ENCODE peak calls at places on chromosomes 11 and 22, in eight cellular contexts. Y, I, N, H, S, A, J and D are unnamed samples.
A peak's percentile ranks its signal among the peaks of the same experiment; 100 is the strongest.

GRCh38 chr22:37428649-37429586 is 1.6 kb upstream of the ELFN2 start:
- DNase-seq in Y (peak; percentile 75), I (no peak), N (peak; percentile 14), H (peak; percentile 46), S (peak; percentile 94), A (no peak), J (no peak), D (peak; percentile 89)

GRCh38 chr11:57294225-57295131 is 30.3 kb downstream of the TNKS1BP1 start:
- DNase-seq in Y (peak; percentile 43), I (no peak), N (no peak), H (no peak), S (peak; percentile 64), A (no peak), J (peak; percentile 40), D (no peak)

GRCh38 chr11:69594481-69594880 is 46.5 kb upstream of the CCND1 start:
- DNase-seq in Y (no peak), I (no peak), N (no peak), H (no peak), S (no peak), A (no peak), J (no peak), D (no peak)

GRCh38 chr11:64459016-64459415 is 100.1 kb downstream of the RPS6KA4 start:
- DNase-seq in Y (no peak), I (no peak), N (no peak), H (no peak), S (peak; percentile 55), A (no peak), J (no peak), D (no peak)

GRCh38 chr22:35352214-35353111 is 28.4 kb upstream of the HMOX1 start:
- DNase-seq in Y (peak; percentile 87), I (peak; percentile 99), N (no peak), H (peak; percentile 2), S (peak; percentile 89), A (peak; percentile 54), J (no peak), D (peak; percentile 89)

GRCh38 chr11:75743711-75744563 is 24.6 kb upstream of the DGAT2 start:
- DNase-seq in Y (no peak), I (no peak), N (no peak), H (no peak), S (no peak), A (no peak), J (no peak), D (peak; percentile 32)

GRCh38 chr11:95767498-95767897 is 22.1 kb downstream of the FAM76B start:
- DNase-seq in Y (no peak), I (no peak), N (no peak), H (peak; percentile 65), S (no peak), A (no peak), J (no peak), D (no peak)

GRCh38 chr11:72776844-72777754 is 16.7 kb downstream of the STARD10 start:
- DNase-seq in Y (peak; percentile 70), I (no peak), N (no peak), H (no peak), S (peak; percentile 68), A (no peak), J (no peak), D (peak; percentile 59)

GRCh38 chr22:37228106-37229011 is 15.7 kb downstream of the RAC2 start:
- DNase-seq in Y (no peak), I (peak; percentile 68), N (peak; percentile 46), H (no peak), S (no peak), A (no peak), J (no peak), D (no peak)

GRCh38 chr11:9797300-9797699 is 133.4 kb downstream of the SWAP70 start:
- DNase-seq in Y (no peak), I (no peak), N (no peak), H (no peak), S (no peak), A (no peak), J (no peak), D (no peak)

GRCh38 chr22:37329239-37330140 is 47.2 kb downstream of the CYTH4 start:
- DNase-seq in Y (no peak), I (no peak), N (no peak), H (no peak), S (no peak), A (no peak), J (no peak), D (no peak)

GRCh38 chr11:67230406-67230805 is 35.9 kb upstream of the GRK2 start:
- DNase-seq in Y (no peak), I (no peak), N (no peak), H (no peak), S (no peak), A (no peak), J (no peak), D (no peak)

GRCh38 chr11:16632295-16633200 is 105.9 kb upstream of the C11orf58 start:
- DNase-seq in Y (no peak), I (no peak), N (no peak), H (peak; percentile 55), S (no peak), A (no peak), J (no peak), D (peak; percentile 55)

GRCh38 chr11:112364962-112365481 is 104.4 kb upstream of the PLET1 start:
- DNase-seq in Y (no peak), I (no peak), N (no peak), H (no peak), S (no peak), A (no peak), J (no peak), D (no peak)

GRCh38 chr22:49671331-49672012 is 156.2 kb downstream of the BRD1 start:
- DNase-seq in Y (no peak), I (no peak), N (no peak), H (no peak), S (peak; percentile 69), A (no peak), J (no peak), D (peak; percentile 44)

GRCh38 chr11:43555811-43556210 is 124.7 kb upstream of the HSD17B12 start:
- DNase-seq in Y (peak; percentile 71), I (no peak), N (no peak), H (no peak), S (no peak), A (no peak), J (no peak), D (no peak)

GRCh38 chr11:64654958-64655541 is 64.0 kb downstream of the SLC22A12 start:
- DNase-seq in Y (peak; percentile 54), I (peak; percentile 74), N (no peak), H (peak; percentile 81), S (peak; percentile 55), A (no peak), J (no peak), D (no peak)

GRCh38 chr22:49303061-49303735 is 524.5 kb downstream of the BRD1 start:
- DNase-seq in Y (peak; percentile 15), I (peak; percentile 14), N (no peak), H (no peak), S (peak; percentile 30), A (no peak), J (no peak), D (peak; percentile 34)

GRCh38 chr11:69475866-69476714 is 5.4 kb upstream of the LINC01488 start:
- DNase-seq in Y (peak; percentile 43), I (no peak), N (no peak), H (no peak), S (peak; percentile 86), A (no peak), J (no peak), D (peak; percentile 79)

GRCh38 chr11:16404781-16405180 is 48.4 kb upstream of the SOX6 start:
- DNase-seq in Y (no peak), I (no peak), N (no peak), H (no peak), S (no peak), A (no peak), J (no peak), D (no peak)

GRCh38 chr22:49214976-49215375 is 612.7 kb downstream of the BRD1 start:
- DNase-seq in Y (no peak), I (peak; percentile 22), N (no peak), H (no peak), S (peak; percentile 16), A (no peak), J (no peak), D (peak; percentile 18)

GRCh38 chr11:132177106-132177505 is 806.7 kb downstream of the NTM start:
- DNase-seq in Y (no peak), I (no peak), N (no peak), H (no peak), S (no peak), A (no peak), J (no peak), D (no peak)